ENCODE peak calls at places on chromosomes 11 and 22, in ten cellular contexts. T is DMS 273 treated with DMSO at 0.1 percent for 48 hours; K is activated naive CD4-positive, alpha-beta T cell treated with anti-CD3 and anti-CD28 coated beads for 36 hours; U is AG08395; A is naive thymus-derived CD4-positive, alpha-beta T cell; C is CD8-positive, alpha-beta memory T cell; R is A172; N is EH; O is stimulated activated CD8-positive, alpha-beta memory T cell treated with anti-CD3 and anti-CD28 coated beads, Interleukin-15, amount 100 ng/mL, for 48 hours; M is EL. S is an unnamed sample.

GRCh38 chr11:34916810-34917780 is 677 bp downstream of the PDHX start:
- DNase-seq in T (no peak), K (no peak), U (peak; percentile 8), A (no peak), C (no peak), R (peak; percentile 24), N (peak; percentile 28), O (no peak), M (peak; percentile 25), S (no peak)

GRCh38 chr11:95067828-95068244 is 1.1 kb downstream of the SRSF8 start:
- DNase-seq in T (peak; percentile 12), K (peak; percentile 53), U (peak; percentile 35), A (no peak), C (no peak), R (no peak), N (no peak), O (peak; percentile 12), M (no peak), S (no peak)

GRCh38 chr11:129323896-129324522 is 51.6 kb upstream of the BARX2 start:
- DNase-seq in T (peak; percentile 12), K (no peak), U (peak; percentile 57), A (no peak), C (no peak), R (no peak), N (peak; percentile 16), O (no peak), M (no peak), S (peak; percentile 41)

GRCh38 chr11:116511684-116512083 is 261.1 kb downstream of the BUD13 start:
- DNase-seq in T (no peak), K (no peak), U (no peak), A (no peak), C (no peak), R (no peak), N (no peak), O (no peak), M (no peak), S (no peak)

GRCh38 chr11:116651757-116652237 is 121.0 kb downstream of the BUD13 start:
- DNase-seq in T (no peak), K (no peak), U (no peak), A (no peak), C (no peak), R (no peak), N (no peak), O (no peak), M (no peak), S (no peak)

GRCh38 chr11:121106812-121107211 is 5.8 kb downstream of the TECTA start:
- DNase-seq in T (no peak), K (no peak), U (no peak), A (no peak), C (no peak), R (peak; percentile 14), N (no peak), O (no peak), M (no peak), S (no peak)

GRCh38 chr11:94130589-94131362 is 2.1 kb downstream of the PANX1 start:
- DNase-seq in T (no peak), K (no peak), U (peak; percentile 82), A (no peak), C (no peak), R (no peak), N (peak; percentile 92), O (no peak), M (peak; percentile 83), S (no peak)

GRCh38 chr11:87451400-87451799 is 413.7 kb downstream of the TMEM135 start:
- DNase-seq in T (no peak), K (no peak), U (no peak), A (no peak), C (no peak), R (no peak), N (peak; percentile 71), O (no peak), M (peak; percentile 83), S (no peak)

GRCh38 chr11:113179181-113179701 is 135.1 kb upstream of the TTC12 start:
- DNase-seq in T (no peak), K (no peak), U (no peak), A (no peak), C (no peak), R (no peak), N (no peak), O (no peak), M (no peak), S (no peak)

GRCh38 chr11:134537296-134537695 is 125.3 kb upstream of the B3GAT1 start:
- DNase-seq in T (no peak), K (no peak), U (no peak), A (no peak), C (no peak), R (no peak), N (no peak), O (no peak), M (no peak), S (no peak)

GRCh38 chr22:36775589-36775965 is 342 bp downstream of the IFT27 start:
- DNase-seq in T (no peak), K (peak; percentile 43), U (no peak), A (peak; percentile 57), C (peak; percentile 58), R (no peak), N (peak; percentile 16), O (no peak), M (no peak), S (peak; percentile 24)

GRCh38 chr11:95092549-95093324 is 3.1 kb downstream of the ENDOD1 start:
- DNase-seq in T (no peak), K (peak; percentile 59), U (peak; percentile 56), A (peak; percentile 12), C (peak; percentile 17), R (no peak), N (peak; percentile 83), O (no peak), M (peak; percentile 86), S (no peak)

GRCh38 chr11:134412508-134413333 is 679 bp upstream of the B3GAT1 start:
- DNase-seq in T (no peak), K (peak; percentile 19), U (no peak), A (peak; percentile 4), C (no peak), R (peak; percentile 17), N (no peak), O (no peak), M (no peak), S (peak; percentile 97)

S was measured in globus pallidus.